ENCODE peak calls at places on chromosomes 5 and 9, in seven cellular contexts. R is endothelial cell of umbilical vein, F is A673, T is fibroblast of mammary gland, L is kidney epithelial cell, H is fibroblast of villous mesenchyme, X is AG10803. O is an unnamed sample.

GRCh38 chr5:56481147-56481997 is 248.2 kb upstream of the ANKRD55 start:
- DNase-seq in R (peak), F (no peak), T (peak), L (no peak), H (peak), X (peak), O (no peak)

GRCh38 chr5:151078490-151079262 is 2.2 kb downstream of the TNIP1 start:
- DNase-seq in R (no peak), F (no peak), T (no peak), L (no peak), H (no peak), X (no peak), O (no peak)

GRCh38 chr5:172235132-172235780 is 41.3 kb downstream of the EFCAB9 start:
- DNase-seq in R (no peak), F (no peak), T (peak), L (no peak), H (peak), X (peak), O (no peak)

GRCh38 chr9:136821333-136822031 is 13.7 kb downstream of the RABL6 start:
- DNase-seq in R (peak), F (peak), T (peak), L (no peak), H (peak), X (no peak), O (no peak)

GRCh38 chr9:84926793-84927192 is 257.3 kb downstream of the NTRK2 start:
- DNase-seq in R (no peak), F (no peak), T (no peak), L (no peak), H (no peak), X (no peak), O (no peak)

GRCh38 chr5:179137643-179138567 is 77.7 kb downstream of the ZNF354C start:
- DNase-seq in R (no peak), F (no peak), T (no peak), L (no peak), H (no peak), X (no peak), O (no peak)

GRCh38 chr9:35649431-35650340 is 1.0 kb downstream of the SIT1 start:
- DNase-seq in R (no peak), F (no peak), T (peak), L (no peak), H (no peak), X (no peak), O (no peak)

GRCh38 chr5:19534751-19535150 is 453.2 kb downstream of the CDH18 start:
- DNase-seq in R (no peak), F (no peak), T (no peak), L (no peak), H (no peak), X (no peak), O (no peak)

GRCh38 chr9:99023229-99023628 is 79.5 kb downstream of the COL15A1 start:
- DNase-seq in R (no peak), F (no peak), T (no peak), L (no peak), H (no peak), X (no peak), O (no peak)

GRCh38 chr5:98121036-98121936 is 652.2 kb upstream of the RGMB start:
- DNase-seq in R (no peak), F (no peak), T (no peak), L (no peak), H (no peak), X (no peak), O (no peak)

GRCh38 chr9:503331-503730 is 288.7 kb downstream of the DOCK8 start:
- DNase-seq in R (no peak), F (no peak), T (no peak), L (no peak), H (no peak), X (no peak), O (no peak)

GRCh38 chr9:99430301-99430700 is 208.2 kb downstream of the SEC61B start:
- DNase-seq in R (no peak), F (no peak), T (peak), L (no peak), H (no peak), X (peak), O (no peak)

GRCh38 chr5:136811551-136811950 is 446.2 kb upstream of the TRPC7 start:
- DNase-seq in R (peak), F (peak), T (peak), L (peak), H (peak), X (peak), O (peak)

GRCh38 chr5:91212336-91213092 is 170.6 kb downstream of the ARRDC3 start:
- DNase-seq in R (no peak), F (peak), T (peak), L (peak), H (peak), X (peak), O (peak)

DNA sequence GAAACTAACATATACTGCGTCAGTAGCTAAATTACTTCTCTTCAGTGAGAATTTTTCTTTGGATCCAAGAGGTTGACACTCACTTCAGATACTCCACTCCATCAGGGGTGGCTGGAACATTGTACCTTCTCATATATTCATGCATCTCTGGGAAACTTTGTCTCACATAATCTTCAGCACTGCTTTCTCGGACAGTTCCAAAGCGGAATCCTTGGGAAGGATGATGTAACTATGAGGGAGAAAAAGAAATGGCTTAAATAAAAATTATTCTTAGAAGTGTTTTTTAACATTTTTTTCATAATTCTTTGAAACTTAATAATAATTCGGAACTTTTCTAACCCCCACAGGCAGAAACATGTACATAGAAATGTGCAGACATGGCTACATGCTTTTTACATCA is 33.4 kb upstream of the PPP3R2 start:
- DNase-seq in R (no peak), F (peak), T (peak), L (no peak), H (peak), X (peak), O (no peak)
- H3K4me3 ChIP-seq in R (no peak), F (no peak), T (no peak), L (no peak), H (no peak), X (no peak), O (no peak)

GRCh38 chr5:139458580-139459407 is 3.7 kb downstream of the ECSCR start:
- DNase-seq in R (peak), F (no peak), T (peak), L (no peak), H (no peak), X (peak), O (no peak)

GRCh38 chr5:139457241-139457640 is 5.3 kb downstream of the ECSCR start:
- DNase-seq in R (no peak), F (no peak), T (no peak), L (no peak), H (no peak), X (no peak), O (no peak)

GRCh38 chr5:139459451-139459934 is 3.0 kb downstream of the ECSCR start:
- DNase-seq in R (peak), F (no peak), T (no peak), L (no peak), H (no peak), X (no peak), O (no peak)

GRCh38 chr5:139456776-139457175 is 5.8 kb downstream of the ECSCR start:
- DNase-seq in R (no peak), F (no peak), T (no peak), L (no peak), H (no peak), X (no peak), O (no peak)

GRCh38 chr5:139457653-139458306 is 4.8 kb downstream of the ECSCR start:
- DNase-seq in R (no peak), F (no peak), T (no peak), L (no peak), H (no peak), X (no peak), O (no peak)
- TF ChIP-seq CTCF in R (no peak), F (no peak), T (no peak), L (no peak), H (no peak), X (no peak), O (no peak)

GRCh38 chr5:146203011-146203871 is at the start of gene RBM27:
- DNase-seq in R (peak), F (peak), T (peak), L (peak), H (peak), X (peak), O (peak)

GRCh38 chr5:146208916-146209522 is 5.6 kb downstream of the RBM27 start:
- DNase-seq in R (no peak), F (no peak), T (no peak), L (no peak), H (peak), X (no peak), O (no peak)

GRCh38 chr5:146205499-146206202 is 2.2 kb downstream of the RBM27 start:
- DNase-seq in R (no peak), F (no peak), T (no peak), L (no peak), H (no peak), X (no peak), O (no peak)

GRCh38 chr5:146203872-146204192 is 427 bp downstream of the RBM27 start:
- DNase-seq in R (no peak), F (no peak), T (no peak), L (no peak), H (no peak), X (no peak), O (no peak)

DNA sequence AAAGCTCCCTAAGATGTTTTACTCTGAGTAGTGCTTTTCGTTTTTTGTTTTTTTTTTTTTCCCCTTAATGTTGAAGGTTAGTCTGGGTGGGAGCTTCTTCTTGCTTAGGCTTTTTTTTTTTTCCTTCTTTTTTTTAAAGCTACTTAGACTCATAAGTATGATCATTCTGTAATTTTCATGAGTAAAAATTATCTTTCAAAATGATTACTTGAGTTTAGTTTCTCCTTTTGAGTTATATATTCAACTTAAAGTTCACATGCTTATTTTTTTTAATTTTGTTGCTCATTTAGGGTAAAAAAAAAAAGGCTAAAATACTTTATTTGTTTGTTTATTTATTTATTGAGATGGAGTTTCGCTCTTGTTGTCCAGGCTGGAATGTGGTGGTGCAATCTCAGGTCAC is 2.9 kb downstream of the RBM27 start:
- DNase-seq in R (no peak), F (no peak), T (no peak), L (no peak), H (no peak), X (no peak), O (no peak)
- H3K4me3 ChIP-seq in R (no peak), F (no peak), T (no peak), L (no peak), H (no peak), X (no peak), O (no peak)

GRCh38 chr5:14143509-14143842 is 334 bp downstream of the TRIO start:
- DNase-seq in R (no peak), F (no peak), T (no peak), L (no peak), H (no peak), X (no peak), O (no peak)

GRCh38 chr5:14143843-14144585 is 872 bp downstream of the TRIO start:
- DNase-seq in R (no peak), F (peak), T (no peak), L (no peak), H (no peak), X (peak), O (no peak)

GRCh38 chr5:14142202-14142855 is 813 bp upstream of the TRIO start:
- DNase-seq in R (no peak), F (no peak), T (peak), L (no peak), H (peak), X (peak), O (no peak)

GRCh38 chr5:14142856-14143508 is at the start of gene TRIO:
- DNase-seq in R (peak), F (peak), T (peak), L (no peak), H (peak), X (peak), O (peak)

DNA sequence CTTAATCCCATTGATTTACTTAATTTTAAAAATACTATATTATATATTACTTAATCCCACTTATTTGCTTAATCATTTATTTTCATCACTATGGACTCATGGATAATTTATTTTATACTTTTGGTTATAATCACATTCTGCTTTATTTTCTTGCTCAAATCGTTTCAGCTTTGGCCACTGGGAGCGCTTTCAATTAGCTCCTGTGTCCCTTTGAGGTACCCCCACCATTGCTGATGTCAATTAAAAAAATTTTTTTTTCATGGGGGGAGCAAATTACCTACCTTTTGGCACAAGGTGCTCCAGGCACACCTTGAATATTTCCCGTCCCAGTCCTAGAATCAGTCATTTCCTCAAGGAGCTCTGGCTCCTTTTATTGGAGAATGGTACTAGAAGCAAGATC is 1.4 kb upstream of the TRIO start:
- DNase-seq in R (no peak), F (no peak), T (no peak), L (no peak), H (no peak), X (no peak), O (no peak)
- TF ChIP-seq CTCF in R (no peak), F (no peak), T (no peak), L (no peak), H (peak), X (peak), O (no peak)

DNA sequence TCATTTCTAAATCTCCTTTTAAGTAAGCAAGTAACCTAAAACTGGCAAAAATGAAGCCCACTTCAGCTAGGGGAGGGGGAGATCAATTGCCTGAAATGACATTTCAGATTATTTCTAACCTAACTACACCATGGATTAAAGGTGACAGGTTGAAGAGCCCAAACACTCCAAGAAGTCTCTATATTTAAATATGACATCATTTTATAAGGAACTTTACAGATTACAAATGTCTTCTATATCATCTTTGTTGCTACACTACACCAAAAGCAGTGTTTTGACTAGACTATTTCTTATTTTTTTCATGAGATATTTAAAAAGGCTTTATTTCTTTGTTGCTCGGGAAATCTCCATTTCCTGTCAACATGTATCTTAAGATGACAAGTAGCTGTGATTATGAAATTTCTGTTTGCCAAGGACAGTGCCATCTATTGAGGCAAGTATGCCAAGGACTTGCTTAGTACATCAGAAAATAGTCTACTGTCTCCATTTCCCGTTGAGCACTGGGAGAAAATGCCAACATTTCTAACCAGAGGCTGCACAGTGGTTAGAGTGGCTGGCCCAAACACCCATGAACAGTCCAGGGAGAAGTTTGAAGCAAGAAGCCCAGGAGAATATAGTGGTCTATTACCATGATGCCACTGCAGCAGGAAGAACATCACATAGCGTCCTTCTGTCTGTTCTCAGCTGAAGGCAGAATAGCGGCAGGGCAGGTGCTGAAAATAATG is 93.4 kb upstream of the ITGA2 start:
- DNase-seq in R (no peak), F (peak), T (peak), L (no peak), H (no peak), X (peak), O (no peak)
- H3K4me3 ChIP-seq in R (no peak), F (no peak), T (no peak), L (no peak), H (no peak), X (no peak), O (no peak)

DNA sequence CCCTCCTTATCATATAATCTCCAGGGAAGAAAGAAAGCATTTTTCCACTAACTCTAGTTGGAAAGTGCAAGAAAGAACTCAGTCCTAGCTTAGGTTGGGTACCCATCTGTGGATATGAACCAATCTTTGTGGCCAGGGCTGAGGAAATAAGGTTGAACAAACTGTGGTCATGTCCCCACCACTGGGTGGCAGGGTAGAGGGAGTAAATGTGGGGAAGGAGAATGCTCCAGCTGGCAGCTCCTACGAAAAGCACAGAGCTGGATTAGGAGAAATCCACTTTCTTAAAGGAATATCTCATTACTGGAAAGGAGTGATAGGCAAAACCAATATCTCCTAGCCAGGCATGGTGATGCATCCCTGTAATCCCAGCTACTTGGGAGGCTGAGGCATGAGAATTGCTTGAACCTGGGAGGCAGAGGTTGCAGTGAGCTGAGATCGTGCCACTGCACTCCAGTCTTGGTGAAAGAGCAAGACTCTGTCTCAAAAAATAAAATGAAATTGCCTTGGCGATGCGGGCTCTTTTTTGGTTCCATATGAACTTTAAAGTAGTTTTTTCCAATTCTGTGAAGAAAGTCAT is 175.1 kb downstream of the CCDC192 start:
- DNase-seq in R (peak), F (peak), T (peak), L (no peak), H (peak), X (peak), O (peak)
- TF ChIP-seq CTCF in R (peak), F (peak), T (peak), L (peak), H (peak), X (peak), O (peak)

DNA sequence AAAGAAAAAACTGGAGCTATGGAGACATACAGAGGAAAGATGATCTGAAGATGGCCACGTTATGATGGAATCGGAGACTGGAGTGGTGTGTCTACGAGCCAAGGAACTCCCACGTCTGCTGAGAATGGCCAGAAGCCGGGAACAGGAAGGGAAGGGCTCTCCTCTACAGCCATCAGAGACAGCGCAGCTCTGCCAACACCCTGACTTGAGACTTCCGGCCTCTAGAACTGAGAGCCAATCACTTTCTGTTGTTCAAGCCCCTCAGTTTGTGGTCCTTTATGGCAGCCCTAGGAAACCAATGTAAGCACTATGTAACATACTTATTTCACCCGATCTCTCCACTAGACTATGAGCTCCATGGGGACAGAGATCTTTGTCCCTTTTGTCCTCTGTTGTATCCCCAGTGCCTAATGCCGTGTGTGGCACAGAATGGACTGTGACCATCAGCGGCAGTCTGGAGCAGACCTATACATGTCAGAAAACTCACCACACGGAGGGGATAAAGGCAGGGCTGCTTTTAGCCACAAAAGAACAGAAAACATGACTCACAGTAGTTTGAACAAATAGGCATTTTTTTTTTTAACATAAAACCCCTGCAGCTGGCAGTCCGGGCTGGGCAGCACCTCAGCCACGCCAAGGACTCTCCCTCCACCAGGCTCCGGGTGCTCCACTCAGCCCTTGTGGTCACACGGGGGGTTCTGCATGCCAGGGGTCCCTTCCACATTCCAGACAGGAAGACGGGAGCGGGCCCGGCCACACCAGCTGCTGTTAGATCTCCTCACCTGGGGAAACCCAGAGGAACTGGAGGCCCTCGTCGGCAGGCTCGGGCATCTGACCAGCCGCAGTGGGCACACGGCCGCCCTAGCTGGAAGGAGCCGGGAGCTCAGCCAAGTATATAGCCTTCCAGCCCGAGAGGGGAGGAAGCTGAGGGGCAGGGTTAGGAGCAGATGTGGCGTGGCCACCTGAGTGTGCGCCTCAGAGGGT is 16.1 kb upstream of the MXD3 start:
- DNase-seq in R (peak), F (no peak), T (peak), L (peak), H (peak), X (no peak), O (no peak)
- H3K4me3 ChIP-seq in R (no peak), F (no peak), T (no peak), L (no peak), H (no peak), X (no peak), O (no peak)

GRCh38 chr9:110936252-110936651 is 102.0 kb downstream of the LPAR1 start:
- DNase-seq in R (no peak), F (no peak), T (no peak), L (no peak), H (no peak), X (peak), O (no peak)

GRCh38 chr9:110932883-110933282 is 105.4 kb downstream of the LPAR1 start:
- DNase-seq in R (no peak), F (peak), T (no peak), L (no peak), H (no peak), X (peak), O (no peak)

GRCh38 chr9:110936719-110937452 is 101.4 kb downstream of the LPAR1 start:
- DNase-seq in R (no peak), F (no peak), T (peak), L (no peak), H (peak), X (peak), O (no peak)

GRCh38 chr9:110933350-110934001 is 104.8 kb downstream of the LPAR1 start:
- DNase-seq in R (no peak), F (no peak), T (no peak), L (no peak), H (no peak), X (peak), O (no peak)

GRCh38 chr9:110935829-110936228 is 102.4 kb downstream of the LPAR1 start:
- DNase-seq in R (no peak), F (no peak), T (no peak), L (no peak), H (no peak), X (peak), O (no peak)
- TF ChIP-seq CTCF in R (no peak), F (no peak), T (no peak), L (no peak), H (no peak), X (no peak), O (no peak)

O was measured in HFF-Myc.